ENCODE peak calls at places on chromosome 3, in eight cellular contexts. C, Y, Z, H, S, M, Q and T are unnamed samples.

GRCh38 chr3:107761391-107761790 is 238.6 kb downstream of the BBX start:
- DNase-seq in C (no peak), Y (no peak), Z (no peak), H (no peak), S (no peak), M (peak; percentile 24), Q (no peak), T (no peak)

GRCh38 chr3:178671261-178672191 is 135.3 kb downstream of the KCNMB2 start:
- DNase-seq in C (no peak), Y (no peak), Z (peak; percentile 81), H (no peak), S (no peak), M (no peak), Q (no peak), T (no peak)

GRCh38 chr3:71949403-71949802 is 164.5 kb upstream of the PROK2 start:
- DNase-seq in C (no peak), Y (no peak), Z (no peak), H (no peak), S (no peak), M (no peak), Q (no peak), T (no peak)

GRCh38 chr3:56815571-56815970 is 13.8 kb upstream of the ARHGEF3 start:
- DNase-seq in C (no peak), Y (no peak), Z (no peak), H (no peak), S (no peak), M (no peak), Q (no peak), T (no peak)

GRCh38 chr3:24359645-24360462 is 134.8 kb downstream of the THRB start:
- DNase-seq in C (no peak), Y (no peak), Z (no peak), H (no peak), S (no peak), M (peak; percentile 37), Q (no peak), T (no peak)

GRCh38 chr3:115659253-115659652 is 35.9 kb downstream of the GAP43 start:
- DNase-seq in C (no peak), Y (no peak), Z (no peak), H (no peak), S (no peak), M (no peak), Q (no peak), T (no peak)

GRCh38 chr3:23748398-23749110 is 57.2 kb upstream of the UBE2E1 start:
- DNase-seq in C (no peak), Y (no peak), Z (peak; percentile 70), H (no peak), S (no peak), M (peak; percentile 48), Q (no peak), T (no peak)

GRCh38 chr3:52891615-52892081 is 5.7 kb downstream of the STIMATE start:
- DNase-seq in C (no peak), Y (no peak), Z (peak; percentile 53), H (no peak), S (no peak), M (peak; percentile 34), Q (peak; percentile 29), T (no peak)

GRCh38 chr3:23174426-23175039 is 28.6 kb upstream of the UBE2E2 start:
- DNase-seq in C (peak; percentile 8), Y (no peak), Z (peak; percentile 54), H (no peak), S (no peak), M (no peak), Q (no peak), T (no peak)

GRCh38 chr3:49671291-49672288 is 2.6 kb upstream of the APEH start:
- DNase-seq in C (peak; percentile 77), Y (peak; percentile 68), Z (peak; percentile 72), H (no peak), S (peak; percentile 84), M (peak; percentile 78), Q (peak; percentile 15), T (peak; percentile 64)

GRCh38 chr3:18745472-18745871 is 320.3 kb upstream of the SATB1 start:
- DNase-seq in C (no peak), Y (no peak), Z (no peak), H (no peak), S (no peak), M (peak; percentile 20), Q (no peak), T (no peak)

GRCh38 chr3:23805228-23805880 is 401 bp upstream of the UBE2E1 start:
- DNase-seq in C (no peak), Y (no peak), Z (no peak), H (no peak), S (no peak), M (no peak), Q (no peak), T (no peak)

GRCh38 chr3:136544532-136544931 is 207.6 kb downstream of the STAG1 start:
- DNase-seq in C (no peak), Y (no peak), Z (peak; percentile 17), H (no peak), S (no peak), M (no peak), Q (no peak), T (no peak)

GRCh38 chr3:150319900-150320299 is 88.2 kb upstream of the TSC22D2 start:
- DNase-seq in C (peak; percentile 55), Y (no peak), Z (peak; percentile 75), H (no peak), S (no peak), M (peak; percentile 49), Q (peak; percentile 83), T (no peak)

GRCh38 chr3:102434715-102435114 is at the start of gene ZPLD1:
- DNase-seq in C (no peak), Y (no peak), Z (no peak), H (no peak), S (no peak), M (no peak), Q (no peak), T (no peak)

GRCh38 chr3:193190387-193190786 is 50.6 kb upstream of the PLAAT1 start:
- DNase-seq in C (peak; percentile 74), Y (no peak), Z (peak; percentile 36), H (no peak), S (no peak), M (peak; percentile 59), Q (no peak), T (no peak)
- TF ChIP-seq CTCF in C (peak; percentile 56), Y (no peak), Z (peak; percentile 44), H (no peak), S (peak; percentile 38), M (peak; percentile 27), Q (peak; percentile 17), T (no peak)

DNA sequence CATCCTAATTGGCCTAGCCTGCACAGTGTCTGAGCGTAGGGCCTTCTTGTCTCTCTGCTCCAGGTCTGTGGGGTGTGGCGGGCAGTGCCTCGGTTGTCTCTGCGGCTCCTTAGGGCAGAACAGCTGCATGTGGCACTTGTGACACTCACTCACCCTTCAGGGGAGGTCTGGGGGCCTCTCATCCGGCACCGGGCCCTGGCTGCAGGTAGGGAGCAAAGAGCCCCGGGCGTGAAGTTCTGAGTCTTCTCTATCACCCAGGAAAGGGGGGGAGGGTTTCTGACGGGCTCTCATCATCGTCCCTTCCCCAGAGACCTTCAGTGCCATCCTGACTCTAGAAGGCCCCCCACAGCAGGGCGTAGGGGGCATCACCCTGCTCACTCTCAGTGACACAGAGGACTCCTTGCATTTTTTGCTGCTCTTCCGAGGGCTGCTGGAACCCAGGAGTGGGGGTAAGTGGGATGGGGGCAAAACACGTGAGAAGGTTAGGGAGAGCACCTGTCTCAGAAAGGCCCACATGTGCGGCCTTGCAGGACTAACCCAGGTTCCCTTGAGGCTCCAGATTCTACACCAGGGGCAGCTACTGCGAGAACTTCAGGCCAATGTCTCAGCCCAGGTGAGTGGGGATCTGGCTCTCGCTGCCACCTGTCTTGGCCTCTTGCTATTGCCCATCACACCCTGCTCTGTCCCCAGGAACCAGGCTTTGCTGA is 2.6 kb downstream of the CHRD start:
- DNase-seq in C (no peak), Y (no peak), Z (no peak), H (no peak), S (no peak), M (no peak), Q (no peak), T (no peak)
- H3K27me3 ChIP-seq in C (no peaks in the 10 kb centered on the region), Y (no peaks in the 10 kb centered on the region), Z (peaks cover 14% of the 10 kb centered on the region), H (no peaks in the 10 kb centered on the region), S (peaks cover 21% of the 10 kb centered on the region), M (peaks cover 8% of the 10 kb centered on the region), Q (peaks cover 56% of the 10 kb centered on the region), T (no peaks in the 10 kb centered on the region)

DNA sequence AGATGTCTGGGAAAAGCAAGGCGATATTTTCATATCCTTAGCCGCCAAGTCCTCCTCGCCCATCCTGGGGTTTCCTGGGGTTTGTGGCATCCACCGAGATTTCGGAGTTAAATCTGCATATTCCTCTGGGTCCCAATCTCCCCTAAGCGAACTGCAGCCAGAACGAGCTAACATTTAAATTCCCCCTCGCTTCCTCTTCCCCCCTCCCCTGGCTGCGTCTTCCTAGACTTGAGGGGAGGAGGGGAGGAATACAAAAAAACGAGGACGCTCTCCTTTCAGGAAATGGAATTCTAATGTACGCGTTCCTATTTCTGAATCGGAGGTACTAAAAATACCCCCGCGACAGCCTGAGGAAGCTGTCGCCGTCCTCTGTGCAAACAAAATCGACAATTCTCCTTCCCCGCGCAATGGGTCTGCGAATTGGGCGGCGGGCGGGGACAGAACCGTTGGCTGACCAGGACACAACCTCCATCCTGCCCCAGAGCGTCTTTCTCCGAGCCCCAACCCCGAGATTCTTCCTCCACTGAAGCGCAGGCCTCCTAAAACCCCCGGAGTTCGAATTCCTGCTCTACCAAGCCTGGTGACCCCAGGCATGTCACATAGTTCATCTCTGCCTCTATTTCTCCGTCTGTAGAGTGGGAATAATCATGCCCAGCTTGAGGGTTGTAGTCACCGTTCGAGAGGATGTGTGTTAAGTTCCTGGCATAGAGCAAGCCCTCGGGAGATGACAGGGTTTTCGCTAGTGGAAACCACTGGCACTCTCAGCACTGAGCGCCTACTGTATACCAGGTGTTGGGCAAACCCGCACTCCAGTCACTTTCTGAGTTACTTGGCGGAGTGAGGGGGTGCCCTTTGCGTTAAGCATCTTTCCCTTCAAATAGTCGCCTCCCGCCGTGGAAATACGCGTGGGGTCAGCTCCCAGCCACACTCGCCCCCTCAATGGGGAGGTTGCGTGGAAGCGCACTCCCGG is 5.3 kb downstream of the FEZF2 start:
- DNase-seq in C (no peak), Y (no peak), Z (no peak), H (no peak), S (no peak), M (no peak), Q (no peak), T (no peak)
- H3K9me3 ChIP-seq in C (peaks cover 3% of the 10 kb centered on the region), Y (no peaks in the 10 kb centered on the region), Z (no peaks in the 10 kb centered on the region), H (no peaks in the 10 kb centered on the region), S (no peaks in the 10 kb centered on the region), M (no peaks in the 10 kb centered on the region), Q (peaks cover 3% of the 10 kb centered on the region), T (no peaks in the 10 kb centered on the region)

GRCh38 chr3:101072299-101072698 is 79.1 kb upstream of the ABI3BP start:
- DNase-seq in C (no peak), Y (no peak), Z (peak; percentile 18), H (no peak), S (no peak), M (no peak), Q (no peak), T (peak; percentile 46)
- TF ChIP-seq CTCF in C (no peak), Y (no peak), Z (no peak), H (no peak), S (no peak), M (no peak), Q (no peak), T (no peak)

DNA sequence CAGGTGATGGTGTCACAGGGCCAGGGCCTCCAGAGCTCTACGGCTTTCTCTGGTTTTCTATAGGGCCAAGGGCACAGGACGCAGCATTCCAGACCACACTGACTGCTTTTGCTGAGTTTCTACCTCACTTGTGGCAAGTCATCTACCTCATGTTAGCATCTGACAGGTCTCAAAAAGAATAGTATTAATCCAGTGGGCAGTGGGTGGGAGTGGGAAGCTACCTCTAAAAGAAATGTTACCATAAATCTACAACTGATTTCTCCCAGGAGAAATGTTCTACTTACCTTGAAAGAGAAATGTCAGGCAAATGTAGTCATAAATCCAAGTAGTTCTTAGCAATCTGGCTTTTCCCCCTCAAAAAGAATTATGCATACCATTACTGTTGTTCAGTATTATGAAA is 55.7 kb upstream of the CCR4 start:
- DNase-seq in C (no peak), Y (no peak), Z (no peak), H (no peak), S (no peak), M (no peak), Q (no peak), T (no peak)
- H3K27me3 ChIP-seq in C (no peaks in the 10 kb centered on the region), Y (peaks cover 8% of the 10 kb centered on the region), Z (no peaks in the 10 kb centered on the region), H (no peaks in the 10 kb centered on the region), S (peaks cover 7% of the 10 kb centered on the region), M (peaks cover 6% of the 10 kb centered on the region), Q (peaks cover 21% of the 10 kb centered on the region), T (no peaks in the 10 kb centered on the region)